ENCODE peak calls at places on chromosomes 6 and 20, in ten cellular contexts. One of them, this sample, is unnamed.

GRCh38 chr20:58478141-58478805 is 36.9 kb downstream of the APCDD1L start:
- DNase-seq in fibroblast of the aortic adventitia: no peak
- DNase-seq in GM23338: no peak
- DNase-seq in lower leg skin: no peak
- DNase-seq in mucosa of descending colon: no peak
- DNase-seq in mammary epithelial cell: peak
- DNase-seq in colonic mucosa: no peak
- DNase-seq in CD8-positive, alpha-beta T cell: no peak
- DNase-seq in heart right ventricle: no peak
- DNase-seq in fibroblast of lung: no peak
- DNase-seq in this sample: no peak

GRCh38 chr20:38242848-38243449 is 17.6 kb downstream of the KIAA1755 start:
- DNase-seq in fibroblast of the aortic adventitia: no peak
- DNase-seq in GM23338: peak
- DNase-seq in lower leg skin: no peak
- DNase-seq in mucosa of descending colon: no peak
- DNase-seq in mammary epithelial cell: no peak
- DNase-seq in colonic mucosa: no peak
- DNase-seq in CD8-positive, alpha-beta T cell: no peak
- DNase-seq in heart right ventricle: no peak
- DNase-seq in fibroblast of lung: no peak
- DNase-seq in this sample: no peak

GRCh38 chr20:37310951-37311350 is 21.5 kb downstream of the MANBAL start:
- DNase-seq in fibroblast of the aortic adventitia: no peak
- DNase-seq in GM23338: no peak
- DNase-seq in lower leg skin: peak
- DNase-seq in mucosa of descending colon: no peak
- DNase-seq in mammary epithelial cell: no peak
- DNase-seq in colonic mucosa: no peak
- DNase-seq in CD8-positive, alpha-beta T cell: no peak
- DNase-seq in heart right ventricle: no peak
- DNase-seq in fibroblast of lung: no peak
- DNase-seq in this sample: no peak

GRCh38 chr6:110543106-110543505 is 66.7 kb upstream of the SLC22A16 start:
- DNase-seq in fibroblast of the aortic adventitia: no peak
- DNase-seq in GM23338: no peak
- DNase-seq in lower leg skin: no peak
- DNase-seq in mucosa of descending colon: no peak
- DNase-seq in mammary epithelial cell: peak
- DNase-seq in colonic mucosa: no peak
- DNase-seq in CD8-positive, alpha-beta T cell: no peak
- DNase-seq in heart right ventricle: peak
- DNase-seq in fibroblast of lung: no peak
- DNase-seq in this sample: no peak

GRCh38 chr6:2962636-2963035 is 8.7 kb downstream of the SERPINB6 start:
- DNase-seq in fibroblast of the aortic adventitia: no peak
- DNase-seq in GM23338: no peak
- DNase-seq in lower leg skin: no peak
- DNase-seq in mucosa of descending colon: no peak
- DNase-seq in mammary epithelial cell: no peak
- DNase-seq in colonic mucosa: no peak
- DNase-seq in CD8-positive, alpha-beta T cell: no peak
- DNase-seq in heart right ventricle: no peak
- DNase-seq in fibroblast of lung: no peak
- DNase-seq in this sample: no peak

GRCh38 chr6:6717953-6718352 is 129.4 kb downstream of the LY86 start:
- DNase-seq in fibroblast of the aortic adventitia: no peak
- DNase-seq in GM23338: no peak
- DNase-seq in lower leg skin: peak
- DNase-seq in mucosa of descending colon: no peak
- DNase-seq in mammary epithelial cell: peak
- DNase-seq in colonic mucosa: no peak
- DNase-seq in CD8-positive, alpha-beta T cell: no peak
- DNase-seq in heart right ventricle: no peak
- DNase-seq in fibroblast of lung: peak
- DNase-seq in this sample: peak

GRCh38 chr6:96410467-96410866 is 111.1 kb upstream of the UFL1 start:
- DNase-seq in fibroblast of the aortic adventitia: no peak
- DNase-seq in GM23338: no peak
- DNase-seq in lower leg skin: no peak
- DNase-seq in mucosa of descending colon: no peak
- DNase-seq in mammary epithelial cell: no peak
- DNase-seq in colonic mucosa: no peak
- DNase-seq in CD8-positive, alpha-beta T cell: no peak
- DNase-seq in heart right ventricle: no peak
- DNase-seq in fibroblast of lung: no peak
- DNase-seq in this sample: no peak

GRCh38 chr20:5841492-5841891 is 91.3 kb downstream of the SHLD1 start:
- DNase-seq in fibroblast of the aortic adventitia: no peak
- DNase-seq in GM23338: no peak
- DNase-seq in lower leg skin: no peak
- DNase-seq in mucosa of descending colon: no peak
- DNase-seq in mammary epithelial cell: no peak
- DNase-seq in colonic mucosa: no peak
- DNase-seq in CD8-positive, alpha-beta T cell: no peak
- DNase-seq in heart right ventricle: no peak
- DNase-seq in fibroblast of lung: no peak
- DNase-seq in this sample: no peak

GRCh38 chr20:60152792-60153191 is 194.6 kb downstream of the CDH26 start:
- DNase-seq in fibroblast of the aortic adventitia: no peak
- DNase-seq in GM23338: no peak
- DNase-seq in lower leg skin: no peak
- DNase-seq in mucosa of descending colon: no peak
- DNase-seq in mammary epithelial cell: no peak
- DNase-seq in colonic mucosa: no peak
- DNase-seq in CD8-positive, alpha-beta T cell: no peak
- DNase-seq in heart right ventricle: no peak
- DNase-seq in fibroblast of lung: no peak
- DNase-seq in this sample: no peak

GRCh38 chr6:130118236-130118635 is 99.9 kb downstream of the L3MBTL3 start:
- DNase-seq in fibroblast of the aortic adventitia: no peak
- DNase-seq in GM23338: no peak
- DNase-seq in lower leg skin: no peak
- DNase-seq in mucosa of descending colon: no peak
- DNase-seq in mammary epithelial cell: no peak
- DNase-seq in colonic mucosa: no peak
- DNase-seq in CD8-positive, alpha-beta T cell: no peak
- DNase-seq in heart right ventricle: no peak
- DNase-seq in fibroblast of lung: no peak
- DNase-seq in this sample: no peak

GRCh38 chr20:59807909-59808728 is 125.3 kb downstream of the SYCP2 start:
- DNase-seq in fibroblast of the aortic adventitia: no peak
- DNase-seq in GM23338: no peak
- DNase-seq in lower leg skin: peak
- DNase-seq in mucosa of descending colon: no peak
- DNase-seq in mammary epithelial cell: no peak
- DNase-seq in colonic mucosa: peak
- DNase-seq in CD8-positive, alpha-beta T cell: no peak
- DNase-seq in heart right ventricle: no peak
- DNase-seq in fibroblast of lung: no peak
- DNase-seq in this sample: no peak

GRCh38 chr6:111522393-111523020 is 39.5 kb upstream of the REV3L start:
- DNase-seq in fibroblast of the aortic adventitia: no peak
- DNase-seq in GM23338: no peak
- DNase-seq in lower leg skin: no peak
- DNase-seq in mucosa of descending colon: no peak
- DNase-seq in mammary epithelial cell: no peak
- DNase-seq in colonic mucosa: no peak
- DNase-seq in CD8-positive, alpha-beta T cell: no peak
- DNase-seq in heart right ventricle: no peak
- DNase-seq in fibroblast of lung: no peak
- DNase-seq in this sample: no peak

GRCh38 chr20:31573555-31574295 is 31.4 kb upstream of the ID1 start:
- DNase-seq in fibroblast of the aortic adventitia: peak
- DNase-seq in GM23338: no peak
- DNase-seq in lower leg skin: no peak
- DNase-seq in mucosa of descending colon: no peak
- DNase-seq in mammary epithelial cell: no peak
- DNase-seq in colonic mucosa: no peak
- DNase-seq in CD8-positive, alpha-beta T cell: no peak
- DNase-seq in heart right ventricle: no peak
- DNase-seq in fibroblast of lung: no peak
- DNase-seq in this sample: no peak

DNA sequence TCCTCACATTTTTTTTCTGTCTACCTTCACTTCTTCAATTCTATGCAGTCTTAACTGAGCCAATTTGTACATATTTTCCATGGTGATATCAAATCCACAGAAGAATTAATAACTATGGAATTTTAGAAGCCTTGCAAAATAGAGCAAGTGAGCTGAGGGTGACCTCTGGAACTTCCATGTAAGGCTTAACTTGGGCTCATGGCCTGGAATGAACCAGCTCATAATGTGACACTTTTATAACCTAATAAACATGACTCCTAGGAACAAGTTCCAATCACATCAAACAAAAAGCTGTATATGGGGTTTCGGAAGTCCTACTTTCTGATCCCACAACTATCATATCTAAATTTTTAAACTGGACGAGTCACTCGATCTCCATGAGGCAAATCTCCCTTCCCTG is 232.4 kb downstream of the FOXA2 start:
- DNase-seq in fibroblast of the aortic adventitia: no peak
- DNase-seq in GM23338: no peak
- DNase-seq in lower leg skin: no peak
- DNase-seq in mucosa of descending colon: no peak
- DNase-seq in mammary epithelial cell: no peak
- DNase-seq in colonic mucosa: peak
- DNase-seq in CD8-positive, alpha-beta T cell: no peak
- DNase-seq in heart right ventricle: no peak
- DNase-seq in fibroblast of lung: no peak
- DNase-seq in this sample: no peak
- TF ChIP-seq CTCF in fibroblast of the aortic adventitia: no peak
- TF ChIP-seq CTCF in GM23338: no peak
- TF ChIP-seq CTCF in lower leg skin: no peak
- TF ChIP-seq CTCF in mucosa of descending colon: no peak
- TF ChIP-seq CTCF in mammary epithelial cell: no peak
- TF ChIP-seq CTCF in colonic mucosa: no peak
- TF ChIP-seq CTCF in CD8-positive, alpha-beta T cell: no peak
- TF ChIP-seq CTCF in heart right ventricle: no peak
- TF ChIP-seq CTCF in fibroblast of lung: no peak
- TF ChIP-seq CTCF in this sample: no peak

GRCh38 chr6:67594366-67594765 is 1040.7 kb upstream of the ADGRB3 start:
- DNase-seq in fibroblast of the aortic adventitia: peak
- DNase-seq in GM23338: no peak
- DNase-seq in lower leg skin: no peak
- DNase-seq in mucosa of descending colon: no peak
- DNase-seq in mammary epithelial cell: no peak
- DNase-seq in colonic mucosa: no peak
- DNase-seq in CD8-positive, alpha-beta T cell: no peak
- DNase-seq in heart right ventricle: no peak
- DNase-seq in fibroblast of lung: no peak
- DNase-seq in this sample: peak
- H3K4me3 ChIP-seq in fibroblast of the aortic adventitia: no peak
- H3K4me3 ChIP-seq in GM23338: no peak
- H3K4me3 ChIP-seq in lower leg skin: no peak
- H3K4me3 ChIP-seq in mucosa of descending colon: no peak
- H3K4me3 ChIP-seq in mammary epithelial cell: no peak
- H3K4me3 ChIP-seq in colonic mucosa: no peak
- H3K4me3 ChIP-seq in CD8-positive, alpha-beta T cell: no peak
- H3K4me3 ChIP-seq in heart right ventricle: no peak
- H3K4me3 ChIP-seq in fibroblast of lung: no peak
- H3K4me3 ChIP-seq in this sample: no peak

GRCh38 chr6:108831104-108831503 is 17.1 kb upstream of the ARMC2 start:
- DNase-seq in fibroblast of the aortic adventitia: peak
- DNase-seq in GM23338: no peak
- DNase-seq in lower leg skin: no peak
- DNase-seq in mucosa of descending colon: no peak
- DNase-seq in mammary epithelial cell: peak
- DNase-seq in colonic mucosa: no peak
- DNase-seq in CD8-positive, alpha-beta T cell: no peak
- DNase-seq in heart right ventricle: no peak
- DNase-seq in fibroblast of lung: no peak
- DNase-seq in this sample: peak

GRCh38 chr6:108820011-108820410 is 28.2 kb upstream of the ARMC2 start:
- DNase-seq in fibroblast of the aortic adventitia: no peak
- DNase-seq in GM23338: no peak
- DNase-seq in lower leg skin: no peak
- DNase-seq in mucosa of descending colon: no peak
- DNase-seq in mammary epithelial cell: no peak
- DNase-seq in colonic mucosa: no peak
- DNase-seq in CD8-positive, alpha-beta T cell: no peak
- DNase-seq in heart right ventricle: no peak
- DNase-seq in fibroblast of lung: no peak
- DNase-seq in this sample: no peak

GRCh38 chr6:108825326-108825725 is 22.9 kb upstream of the ARMC2 start:
- DNase-seq in fibroblast of the aortic adventitia: no peak
- DNase-seq in GM23338: no peak
- DNase-seq in lower leg skin: no peak
- DNase-seq in mucosa of descending colon: no peak
- DNase-seq in mammary epithelial cell: no peak
- DNase-seq in colonic mucosa: no peak
- DNase-seq in CD8-positive, alpha-beta T cell: no peak
- DNase-seq in heart right ventricle: no peak
- DNase-seq in fibroblast of lung: no peak
- DNase-seq in this sample: no peak
- TF ChIP-seq CTCF in fibroblast of the aortic adventitia: no peak
- TF ChIP-seq CTCF in GM23338: no peak
- TF ChIP-seq CTCF in lower leg skin: no peak
- TF ChIP-seq CTCF in mucosa of descending colon: no peak
- TF ChIP-seq CTCF in mammary epithelial cell: no peak
- TF ChIP-seq CTCF in colonic mucosa: no peak
- TF ChIP-seq CTCF in CD8-positive, alpha-beta T cell: no peak
- TF ChIP-seq CTCF in heart right ventricle: no peak
- TF ChIP-seq CTCF in fibroblast of lung: no peak
- TF ChIP-seq CTCF in this sample: no peak

GRCh38 chr6:167660944-167661343 is 165.8 kb upstream of the AFDN start:
- DNase-seq in fibroblast of the aortic adventitia: no peak
- DNase-seq in GM23338: no peak
- DNase-seq in lower leg skin: no peak
- DNase-seq in mucosa of descending colon: no peak
- DNase-seq in mammary epithelial cell: no peak
- DNase-seq in colonic mucosa: no peak
- DNase-seq in CD8-positive, alpha-beta T cell: no peak
- DNase-seq in heart right ventricle: no peak
- DNase-seq in fibroblast of lung: no peak
- DNase-seq in this sample: no peak

GRCh38 chr6:167662881-167663205 is 163.9 kb upstream of the AFDN start:
- DNase-seq in fibroblast of the aortic adventitia: no peak
- DNase-seq in GM23338: no peak
- DNase-seq in lower leg skin: no peak
- DNase-seq in mucosa of descending colon: no peak
- DNase-seq in mammary epithelial cell: no peak
- DNase-seq in colonic mucosa: no peak
- DNase-seq in CD8-positive, alpha-beta T cell: no peak
- DNase-seq in heart right ventricle: no peak
- DNase-seq in fibroblast of lung: no peak
- DNase-seq in this sample: no peak

GRCh38 chr6:167662104-167662880 is 164.4 kb upstream of the AFDN start:
- DNase-seq in fibroblast of the aortic adventitia: no peak
- DNase-seq in GM23338: no peak
- DNase-seq in lower leg skin: no peak
- DNase-seq in mucosa of descending colon: no peak
- DNase-seq in mammary epithelial cell: no peak
- DNase-seq in colonic mucosa: no peak
- DNase-seq in CD8-positive, alpha-beta T cell: no peak
- DNase-seq in heart right ventricle: no peak
- DNase-seq in fibroblast of lung: no peak
- DNase-seq in this sample: no peak

GRCh38 chr6:167663784-167664432 is 162.8 kb upstream of the AFDN start:
- DNase-seq in fibroblast of the aortic adventitia: no peak
- DNase-seq in GM23338: no peak
- DNase-seq in lower leg skin: no peak
- DNase-seq in mucosa of descending colon: no peak
- DNase-seq in mammary epithelial cell: no peak
- DNase-seq in colonic mucosa: peak
- DNase-seq in CD8-positive, alpha-beta T cell: no peak
- DNase-seq in heart right ventricle: no peak
- DNase-seq in fibroblast of lung: no peak
- DNase-seq in this sample: no peak

GRCh38 chr6:167661456-167662103 is 165.1 kb upstream of the AFDN start:
- DNase-seq in fibroblast of the aortic adventitia: no peak
- DNase-seq in GM23338: no peak
- DNase-seq in lower leg skin: no peak
- DNase-seq in mucosa of descending colon: no peak
- DNase-seq in mammary epithelial cell: no peak
- DNase-seq in colonic mucosa: no peak
- DNase-seq in CD8-positive, alpha-beta T cell: no peak
- DNase-seq in heart right ventricle: no peak
- DNase-seq in fibroblast of lung: no peak
- DNase-seq in this sample: no peak
- H3K4me3 ChIP-seq in fibroblast of the aortic adventitia: no peak
- H3K4me3 ChIP-seq in GM23338: no peak
- H3K4me3 ChIP-seq in lower leg skin: no peak
- H3K4me3 ChIP-seq in mucosa of descending colon: no peak
- H3K4me3 ChIP-seq in mammary epithelial cell: no peak
- H3K4me3 ChIP-seq in colonic mucosa: no peak
- H3K4me3 ChIP-seq in CD8-positive, alpha-beta T cell: no peak
- H3K4me3 ChIP-seq in heart right ventricle: no peak
- H3K4me3 ChIP-seq in fibroblast of lung: no peak
- H3K4me3 ChIP-seq in this sample: no peak

This sample was measured in fibroblast of pulmonary artery.